ENCODE peak calls at places on chromosomes 12 and 14, in six cellular contexts. B, F, H, J, U and S are unnamed samples. For H3K27me3, the result is how much of the 10 kb centered on the place peaks cover.

GRCh38 chr14:80638620-80639215 is 302.8 kb downstream of the CEP128 start:
- DNase-seq in B (no peak), F (no peak), H (no peak), J (no peak), U (no peak), S (no peak)

GRCh38 chr12:28993720-28994119 is 155.4 kb upstream of the FAR2 start:
- DNase-seq in B (no peak), F (no peak), H (no peak), J (no peak), U (no peak), S (no peak)

GRCh38 chr14:63890553-63890952 is 37.7 kb downstream of the SYNE2 start:
- DNase-seq in B (no peak), F (no peak), H (no peak), J (no peak), U (no peak), S (no peak)

GRCh38 chr14:100755649-100756048 is 29.0 kb downstream of the DLK1 start:
- DNase-seq in B (no peak), F (no peak), H (no peak), J (no peak), U (no peak), S (no peak)

GRCh38 chr14:97380539-97380941 is 583.4 kb downstream of the VRK1 start:
- DNase-seq in B (no peak), F (no peak), H (no peak), J (no peak), U (no peak), S (no peak)

GRCh38 chr12:132488127-132489077 is 1.5 kb upstream of the FBRSL1 start:
- DNase-seq in B (peak), F (no peak), H (peak), J (no peak), U (peak), S (no peak)

GRCh38 chr12:4719821-4720636 is at the start of gene GALNT8:
- DNase-seq in B (no peak), F (no peak), H (no peak), J (no peak), U (no peak), S (no peak)

GRCh38 chr12:4505381-4505986 is 33.2 kb upstream of the RAD51AP1 start:
- DNase-seq in B (no peak), F (no peak), H (no peak), J (no peak), U (no peak), S (no peak)

GRCh38 chr14:72401632-72402428 is 469.6 kb downstream of the RGS6 start:
- DNase-seq in B (no peak), F (no peak), H (no peak), J (no peak), U (no peak), S (no peak)

GRCh38 chr14:96806836-96807235 is 9.7 kb downstream of the VRK1 start:
- DNase-seq in B (no peak), F (no peak), H (no peak), J (no peak), U (no peak), S (no peak)

GRCh38 chr14:24389266-24389855 is 9.4 kb upstream of the NYNRIN start:
- DNase-seq in B (no peak), F (no peak), H (no peak), J (no peak), U (no peak), S (no peak)

GRCh38 chr12:60689137-60689536 is 1093.3 kb downstream of the SLC16A7 start:
- DNase-seq in B (no peak), F (no peak), H (no peak), J (no peak), U (no peak), S (no peak)

GRCh38 chr12:45655186-45655585 is 74.3 kb upstream of the ARID2 start:
- DNase-seq in B (no peak), F (peak), H (no peak), J (no peak), U (no peak), S (no peak)

GRCh38 chr14:101185081-101185835 is 281.7 kb upstream of the RTL1 start:
- DNase-seq in B (no peak), F (no peak), H (peak), J (no peak), U (no peak), S (no peak)

GRCh38 chr12:62642509-62642908 is 175.9 kb downstream of the MON2 start:
- DNase-seq in B (no peak), F (no peak), H (no peak), J (no peak), U (no peak), S (no peak)

GRCh38 chr12:89693639-89694202 is 14.9 kb downstream of the ATP2B1 start:
- DNase-seq in B (no peak), F (no peak), H (no peak), J (no peak), U (no peak), S (no peak)

GRCh38 chr12:68199127-68199526 is 26.5 kb downstream of the IL26 start:
- DNase-seq in B (no peak), F (no peak), H (no peak), J (no peak), U (no peak), S (no peak)

GRCh38 chr14:77457115-77457521 is 283 bp downstream of the VIPAS39 start:
- DNase-seq in B (no peak), F (no peak), H (no peak), J (no peak), U (no peak), S (no peak)

GRCh38 chr14:95149441-95149840 is 7.9 kb downstream of the DICER1 start:
- DNase-seq in B (no peak), F (no peak), H (no peak), J (no peak), U (no peak), S (no peak)

GRCh38 chr12:6236641-6236940 is 36.4 kb downstream of the CD9 start:
- DNase-seq in B (no peak), F (no peak), H (peak), J (no peak), U (no peak), S (no peak)

GRCh38 chr14:44956866-44957265 is 4.9 kb downstream of the KLHL28 start:
- DNase-seq in B (no peak), F (no peak), H (no peak), J (no peak), U (no peak), S (no peak)

GRCh38 chr14:67856806-67857205 is 37.2 kb downstream of the RAD51B start:
- DNase-seq in B (no peak), F (no peak), H (no peak), J (no peak), U (no peak), S (no peak)

GRCh38 chr12:68912916-68913315 is 20.1 kb downstream of the CPM start:
- DNase-seq in B (no peak), F (no peak), H (no peak), J (no peak), U (no peak), S (no peak)

DNA sequence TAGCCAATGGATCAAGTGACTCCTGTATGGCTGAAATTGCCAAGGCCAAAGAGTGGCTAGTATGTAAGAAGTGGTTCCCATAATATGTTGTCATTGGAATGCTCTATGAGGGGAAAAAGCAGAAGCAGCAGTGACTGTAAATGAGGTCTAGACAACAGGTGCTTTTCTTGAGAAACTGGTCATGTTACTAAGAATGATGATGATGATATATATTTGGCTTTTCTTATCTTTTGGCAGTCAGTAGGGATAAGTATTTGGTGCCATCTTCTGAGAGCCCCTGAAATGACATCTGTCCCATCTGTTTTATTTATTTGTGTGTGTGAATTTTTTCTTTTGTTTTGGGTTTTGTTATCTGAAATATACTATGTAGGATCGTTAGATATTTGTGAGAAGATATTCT is 141.7 kb downstream of the SYT1 start:
- DNase-seq in B (no peak), F (no peak), H (no peak), J (no peak), U (no peak), S (no peak)
- TF ChIP-seq CTCF in B (no peak), F (peak), H (no peak), J (no peak), U (no peak), S (no peak)

GRCh38 chr12:48994224-48995060 is 4.7 kb downstream of the DDN start:
- DNase-seq in B (no peak), F (no peak), H (no peak), J (no peak), U (peak), S (no peak)
- H3K27me3 ChIP-seq in B (half or more), F (under half), H (under half), J (under half), U (under half), S (under half)

GRCh38 chr12:24945822-24946221 is 3.1 kb downstream of the BCAT1 start:
- DNase-seq in B (no peak), F (no peak), H (no peak), J (no peak), U (no peak), S (no peak)

GRCh38 chr12:24948452-24948815 is 467 bp downstream of the BCAT1 start:
- DNase-seq in B (no peak), F (peak), H (no peak), J (no peak), U (no peak), S (no peak)

GRCh38 chr12:24950231-24950834 is 1.4 kb upstream of the BCAT1 start:
- DNase-seq in B (no peak), F (no peak), H (no peak), J (no peak), U (no peak), S (no peak)

GRCh38 chr12:24947541-24948451 is 1.1 kb downstream of the BCAT1 start:
- DNase-seq in B (no peak), F (no peak), H (no peak), J (no peak), U (no peak), S (no peak)

GRCh38 chr12:24948816-24949722 is at the start of gene BCAT1:
- DNase-seq in B (peak), F (peak), H (peak), J (peak), U (peak), S (peak)
- TF ChIP-seq CTCF in B (no peak), F (peak), H (no peak), J (no peak), U (no peak), S (no peak)

GRCh38 chr14:76154539-76155126 is 2.9 kb downstream of the GPATCH2L start:
- DNase-seq in B (no peak), F (no peak), H (no peak), J (no peak), U (no peak), S (no peak)

GRCh38 chr14:76152333-76152681 is 585 bp downstream of the GPATCH2L start:
- DNase-seq in B (peak), F (peak), H (peak), J (peak), U (peak), S (peak)

GRCh38 chr14:76151398-76152332 is at the start of gene GPATCH2L:
- DNase-seq in B (peak), F (peak), H (peak), J (peak), U (peak), S (peak)

GRCh38 chr14:76153919-76154318 is 2.2 kb downstream of the GPATCH2L start:
- DNase-seq in B (no peak), F (no peak), H (no peak), J (no peak), U (no peak), S (no peak)

GRCh38 chr14:76149196-76149595 is 2.5 kb upstream of the GPATCH2L start:
- DNase-seq in B (no peak), F (no peak), H (no peak), J (no peak), U (no peak), S (no peak)
- H3K27me3 ChIP-seq in B (under half), F (under half), H (under half), J (under half), U (under half), S (under half)

GRCh38 chr12:124392271-124392990 is 97.5 kb downstream of the RFLNA start:
- DNase-seq in B (peak), F (peak), H (peak), J (peak), U (peak), S (no peak)
- TF ChIP-seq CTCF in B (no peak), F (peak), H (peak), J (peak), U (no peak), S (peak)

GRCh38 chr14:92534863-92535654 is 21.5 kb downstream of the RIN3 start:
- DNase-seq in B (no peak), F (no peak), H (peak), J (no peak), U (no peak), S (peak)
- H3K27me3 ChIP-seq in B (under half), F (under half), H (under half), J (under half), U (under half), S (under half)

DNA sequence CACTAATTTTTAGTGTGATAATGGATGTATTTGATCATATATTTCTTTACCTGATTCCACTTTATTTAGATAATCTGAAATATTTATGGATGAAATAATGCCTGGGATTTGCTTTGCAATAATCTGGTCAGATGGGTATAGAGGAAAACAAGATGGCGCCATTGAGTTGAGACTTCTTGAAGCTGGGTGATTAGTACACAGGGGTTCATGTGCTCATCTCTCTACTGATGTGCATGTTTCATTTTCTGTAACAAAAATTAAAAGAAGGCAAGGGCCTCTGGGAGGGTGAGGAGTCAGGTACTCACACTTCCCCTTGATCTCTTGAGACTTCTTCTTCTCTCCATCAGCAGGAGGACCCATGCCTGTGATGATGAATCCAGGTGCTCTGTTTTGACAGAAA is 61.8 kb downstream of the GCH1 start:
- DNase-seq in B (no peak), F (no peak), H (no peak), J (no peak), U (no peak), S (no peak)
- TF ChIP-seq CTCF in B (no peak), F (no peak), H (no peak), J (no peak), U (no peak), S (no peak)

GRCh38 chr12:109617496-109617895 is 43.9 kb downstream of the MVK start:
- DNase-seq in B (no peak), F (no peak), H (no peak), J (peak), U (no peak), S (no peak)
- H3K27me3 ChIP-seq in B (half or more), F (under half), H (under half), J (under half), U (under half), S (under half)

GRCh38 chr12:111069886-111070285 is 149.5 kb upstream of the MYL2 start:
- DNase-seq in B (no peak), F (no peak), H (no peak), J (no peak), U (no peak), S (no peak)
- TF ChIP-seq CTCF in B (no peak), F (no peak), H (no peak), J (no peak), U (no peak), S (no peak)

GRCh38 chr12:80937391-80938238 is at the start of gene LIN7A:
- DNase-seq in B (peak), F (peak), H (peak), J (peak), U (peak), S (peak)
- H3K27me3 ChIP-seq in B (under half), F (under half), H (under half), J (under half), U (under half), S (under half)